ENCODE peak calls at places on chromosomes 4 and X, in ten cellular contexts. I, P, G, K, C, W, H, X, L and E are unnamed samples.

GRCh38 chr4:23614284-23614892 is 275.5 kb downstream of the PPARGC1A start:
- DNase-seq in I (peak), P (no peak), G (no peak), K (peak), C (peak), W (peak), H (peak), X (no peak), L (no peak), E (no peak)

GRCh38 chrX:131812847-131813825 is 210.0 kb upstream of the STK26 start:
- DNase-seq in I (no peak), P (peak), G (no peak), K (no peak), C (no peak), W (no peak), H (peak), X (peak), L (peak), E (no peak)

GRCh38 chr4:147782087-147782781 is 50.3 kb downstream of the ARHGAP10 start:
- DNase-seq in I (no peak), P (no peak), G (no peak), K (peak), C (peak), W (no peak), H (no peak), X (no peak), L (no peak), E (no peak)

GRCh38 chr4:183906736-183907651 is 1.9 kb downstream of the STOX2 start:
- DNase-seq in I (no peak), P (peak), G (peak), K (no peak), C (peak), W (no peak), H (no peak), X (no peak), L (no peak), E (no peak)

GRCh38 chrX:69139516-69139915 is 25.7 kb downstream of the PJA1 start:
- DNase-seq in I (no peak), P (no peak), G (no peak), K (no peak), C (no peak), W (no peak), H (no peak), X (no peak), L (no peak), E (no peak)

GRCh38 chrX:16087081-16087480 is 36.3 kb upstream of the GRPR start:
- DNase-seq in I (no peak), P (no peak), G (no peak), K (no peak), C (no peak), W (peak), H (no peak), X (no peak), L (no peak), E (no peak)

GRCh38 chr4:20043992-20044391 is 207.7 kb upstream of the SLIT2 start:
- DNase-seq in I (no peak), P (no peak), G (no peak), K (peak), C (peak), W (no peak), H (no peak), X (no peak), L (no peak), E (no peak)

GRCh38 chrX:149903889-149904748 is 23.1 kb downstream of the MAGEA8 start:
- DNase-seq in I (no peak), P (no peak), G (no peak), K (peak), C (peak), W (no peak), H (no peak), X (no peak), L (no peak), E (no peak)

GRCh38 chr4:87058272-87059073 is 123.7 kb downstream of the AFF1 start:
- DNase-seq in I (no peak), P (no peak), G (peak), K (peak), C (peak), W (peak), H (no peak), X (no peak), L (peak), E (peak)

GRCh38 chrX:27842867-27843266 is 35.1 kb downstream of the MAGEB10 start:
- DNase-seq in I (no peak), P (no peak), G (no peak), K (no peak), C (no peak), W (no peak), H (no peak), X (no peak), L (no peak), E (no peak)

GRCh38 chr4:86924805-86925204 is 10.0 kb upstream of the AFF1 start:
- DNase-seq in I (no peak), P (no peak), G (no peak), K (peak), C (peak), W (no peak), H (no peak), X (no peak), L (no peak), E (no peak)